ENCODE peak calls at places on chromosomes 16 and 17, in eight cellular contexts. C, G, K, J, A, E, D and I are unnamed samples.
A peak's percentile ranks its signal among the peaks of the same experiment; 100 is the strongest.

GRCh38 chr16:85720319-85720637 is 30.6 kb downstream of the C16orf74 start:
- DNase-seq in C (no peak), G (peak; percentile 41), K (no peak), J (no peak), A (no peak), E (no peak), D (no peak), I (no peak)

GRCh38 chr17:7838291-7839075 is 4.5 kb downstream of the KDM6B start:
- DNase-seq in C (no peak), G (peak; percentile 69), K (no peak), J (peak; percentile 66), A (peak; percentile 78), E (peak; percentile 79), D (peak; percentile 66), I (no peak)

GRCh38 chr16:7352114-7352513 is 19.5 kb downstream of the RBFOX1 start:
- DNase-seq in C (no peak), G (no peak), K (no peak), J (no peak), A (no peak), E (no peak), D (no peak), I (no peak)

GRCh38 chr17:42277342-42277712 is 1.1 kb upstream of the STAT5B start:
- DNase-seq in C (no peak), G (no peak), K (no peak), J (no peak), A (no peak), E (no peak), D (no peak), I (no peak)

GRCh38 chr17:61852857-61853256 is 10.5 kb downstream of the BRIP1 start:
- DNase-seq in C (no peak), G (no peak), K (no peak), J (no peak), A (no peak), E (no peak), D (no peak), I (no peak)

GRCh38 chr17:44604149-44605115 is 47.1 kb downstream of the FZD2 start:
- DNase-seq in C (no peak), G (no peak), K (no peak), J (no peak), A (no peak), E (no peak), D (no peak), I (no peak)

GRCh38 chr16:2472885-2473284 is 1.8 kb downstream of the NTN3 start:
- DNase-seq in C (no peak), G (no peak), K (no peak), J (no peak), A (no peak), E (no peak), D (no peak), I (no peak)

GRCh38 chr16:16042076-16042475 is 92.7 kb downstream of the ABCC1 start:
- DNase-seq in C (no peak), G (peak; percentile 56), K (peak; percentile 58), J (no peak), A (peak; percentile 88), E (no peak), D (no peak), I (peak; percentile 74)

GRCh38 chr16:58651965-58652348 is 22.3 kb upstream of the CNOT1 start:
- DNase-seq in C (no peak), G (no peak), K (no peak), J (no peak), A (peak; percentile 79), E (no peak), D (no peak), I (no peak)

GRCh38 chr16:30786936-30787612 is at the start of gene ZNF629:
- DNase-seq in C (no peak), G (peak; percentile 75), K (peak; percentile 75), J (peak; percentile 76), A (peak; percentile 57), E (no peak), D (peak; percentile 89), I (no peak)

GRCh38 chr16:30787613-30788378 is 791 bp upstream of the ZNF629 start:
- DNase-seq in C (no peak), G (no peak), K (no peak), J (no peak), A (no peak), E (no peak), D (no peak), I (no peak)

GRCh38 chr16:30785126-30786106 is 1.6 kb downstream of the ZNF629 start:
- DNase-seq in C (no peak), G (no peak), K (no peak), J (no peak), A (no peak), E (no peak), D (no peak), I (no peak)

GRCh38 chr16:30784215-30784614 is 2.8 kb downstream of the ZNF629 start:
- DNase-seq in C (no peak), G (no peak), K (no peak), J (no peak), A (no peak), E (no peak), D (no peak), I (no peak)

DNA sequence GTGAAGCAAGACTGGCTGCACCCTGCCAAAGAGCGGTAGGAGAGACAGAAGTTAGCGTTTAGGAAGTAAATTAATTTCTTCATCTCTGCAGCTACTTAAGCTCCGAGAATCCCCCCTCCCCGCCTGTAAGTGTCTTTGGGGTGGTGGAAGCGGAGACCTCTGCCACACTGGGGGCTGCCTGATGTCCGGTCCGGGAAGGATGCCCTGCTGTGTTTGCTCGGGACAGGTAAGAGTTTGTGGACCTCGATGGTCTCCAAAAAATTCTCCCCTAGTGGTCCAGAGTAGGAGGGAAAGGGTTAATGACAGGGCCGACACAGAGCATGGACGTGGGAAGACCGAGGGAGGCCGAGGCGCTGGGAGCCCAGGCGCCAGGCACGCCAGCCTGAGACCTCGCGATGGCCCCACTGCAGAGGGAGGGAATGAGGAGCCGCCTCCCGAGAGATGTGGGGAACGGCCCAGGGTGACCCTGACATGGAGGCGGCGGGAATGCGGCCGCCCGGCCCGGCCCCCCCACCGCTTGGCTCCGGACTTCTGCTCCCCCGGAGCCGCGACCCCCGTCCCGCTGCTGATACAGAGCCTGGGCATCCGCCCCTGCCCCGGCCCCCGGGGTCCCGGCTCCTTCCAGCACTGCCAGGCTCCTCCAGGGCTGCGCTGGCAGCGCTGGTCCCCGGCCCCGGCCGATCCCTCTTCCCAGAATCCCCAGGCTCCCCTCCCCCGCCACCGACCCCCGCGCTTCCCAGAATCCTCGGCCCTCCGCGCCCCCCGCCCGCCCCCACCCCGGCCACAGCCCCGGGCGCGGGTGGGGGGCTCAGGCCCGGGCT is 680 bp downstream of the ZNF629 start:
- DNase-seq in C (peak; percentile 85), G (peak; percentile 43), K (peak; percentile 64), J (no peak), A (peak; percentile 62), E (no peak), D (no peak), I (no peak)
- H3K27ac ChIP-seq in C (peak overlapping the region; percentile 73), G (peak overlapping the region; percentile 83), K (peak overlapping the region; percentile 86), J (peak overlapping the region; percentile 65), A (peak overlapping the region; percentile 63), E (peak overlapping the region; percentile 85), D (peak overlapping the region; percentile 89), I (peak overlapping the region; percentile 21)

GRCh38 chr17:36813357-36813756 is 123.9 kb upstream of the LHX1 start:
- DNase-seq in C (no peak), G (no peak), K (no peak), J (no peak), A (no peak), E (no peak), D (no peak), I (no peak)
- H3K27me3 ChIP-seq in C (peaks cover 94% of the 10 kb centered on the region), G (no peaks in the 10 kb centered on the region), K (peaks cover 67% of the 10 kb centered on the region), J (no peaks in the 10 kb centered on the region), A (peaks cover 70% of the 10 kb centered on the region), E (peaks cover 26% of the 10 kb centered on the region), D (peaks cover 38% of the 10 kb centered on the region), I (peaks cover 52% of the 10 kb centered on the region)

DNA sequence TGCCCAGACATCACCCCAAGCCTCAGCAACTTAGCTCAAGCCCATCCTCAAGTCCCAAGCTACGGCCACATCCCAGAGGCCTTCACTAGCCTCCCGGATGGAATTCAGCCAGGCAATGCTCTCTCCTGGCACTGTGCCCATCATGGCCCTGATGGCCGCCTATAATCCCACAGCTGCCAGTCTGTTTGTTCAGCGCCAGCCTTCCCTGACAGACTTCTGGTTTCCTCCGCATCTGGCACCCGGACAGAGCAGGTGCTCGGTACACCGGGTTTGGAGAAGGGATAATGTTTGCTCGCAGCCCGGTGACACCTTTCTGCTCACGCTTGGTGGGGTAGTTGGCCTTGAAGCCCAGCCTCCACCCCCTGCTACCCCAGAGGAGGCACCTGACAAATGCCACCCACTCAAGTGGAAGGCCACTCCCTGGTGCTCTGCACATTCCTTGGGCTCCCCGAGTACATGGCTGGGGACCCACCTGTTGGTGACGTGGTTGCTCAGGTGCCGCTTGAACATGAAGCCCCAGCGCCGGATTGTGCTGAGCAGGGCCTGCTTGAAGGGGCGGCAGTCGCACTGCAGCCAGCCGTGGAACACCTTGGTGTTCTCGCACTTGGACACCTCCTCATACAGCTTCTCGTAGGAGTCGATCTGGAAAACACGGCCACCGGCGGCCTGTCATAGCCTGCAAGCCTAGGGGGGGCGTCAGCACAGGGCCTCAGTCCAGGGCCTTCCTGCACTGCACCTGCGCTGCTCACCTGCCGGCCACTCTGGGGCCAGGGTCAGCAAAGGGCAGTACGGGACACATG is 47.1 kb downstream of the DNAH17 start:
- DNase-seq in C (peak; percentile 82), G (peak; percentile 77), K (peak; percentile 85), J (no peak), A (no peak), E (peak; percentile 59), D (no peak), I (no peak)
- H3K27ac ChIP-seq in C (no peak overlapping the region), G (no peak overlapping the region), K (peak overlapping the region; percentile 58), J (no peak overlapping the region), A (no peak overlapping the region), E (no peak overlapping the region), D (no peak overlapping the region), I (no peak overlapping the region)

GRCh38 chr17:79534851-79535727 is 75.8 kb downstream of the RBFOX3 start:
- DNase-seq in C (peak; percentile 58), G (no peak), K (peak; percentile 19), J (no peak), A (no peak), E (peak; percentile 66), D (no peak), I (no peak)

GRCh38 chr17:79535728-79536025 is 75.2 kb downstream of the RBFOX3 start:
- DNase-seq in C (no peak), G (no peak), K (peak; percentile 20), J (no peak), A (no peak), E (no peak), D (no peak), I (no peak)

GRCh38 chr17:79537061-79537460 is 73.8 kb downstream of the RBFOX3 start:
- DNase-seq in C (peak; percentile 41), G (no peak), K (peak; percentile 13), J (no peak), A (no peak), E (peak; percentile 23), D (no peak), I (no peak)

GRCh38 chr17:79537686-79538085 is 73.2 kb downstream of the RBFOX3 start:
- DNase-seq in C (peak; percentile 35), G (no peak), K (peak; percentile 27), J (no peak), A (no peak), E (peak; percentile 42), D (no peak), I (no peak)

DNA sequence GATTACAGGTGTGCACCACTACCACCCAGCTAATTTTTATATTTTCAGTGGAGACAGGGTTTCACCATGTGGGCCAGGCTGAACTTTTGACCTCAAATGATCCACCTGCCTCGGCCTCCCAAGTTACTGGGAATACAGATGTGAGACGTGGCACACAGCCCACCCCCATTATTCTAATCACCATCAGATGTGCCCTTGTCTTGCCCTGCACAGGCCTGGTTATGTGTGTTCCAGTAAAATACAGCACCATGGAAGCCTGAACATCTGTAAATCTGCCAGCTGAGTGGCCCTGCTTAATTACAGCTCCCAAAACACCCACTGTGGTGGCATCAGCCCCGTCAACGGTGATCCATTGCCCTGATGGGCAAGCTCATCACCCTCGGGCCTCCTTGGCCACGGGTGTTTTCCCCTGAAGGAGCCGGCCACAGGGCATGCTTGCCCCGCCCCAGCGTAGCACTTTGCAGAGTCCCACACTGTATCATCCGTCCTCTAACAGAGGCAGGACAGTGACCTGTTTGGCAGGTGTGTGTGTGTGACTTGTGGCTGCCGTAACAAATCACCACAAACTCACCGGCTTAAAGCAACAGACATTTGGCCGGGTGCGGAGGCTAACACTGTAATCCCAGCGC is 74.5 kb downstream of the RBFOX3 start:
- DNase-seq in C (peak; percentile 54), G (no peak), K (peak; percentile 28), J (no peak), A (no peak), E (peak; percentile 37), D (no peak), I (no peak)
- H3K27me3 ChIP-seq in C (peaks cover 40% of the 10 kb centered on the region), G (peaks cover 3% of the 10 kb centered on the region), K (peaks cover 12% of the 10 kb centered on the region), J (no peaks in the 10 kb centered on the region), A (no peaks in the 10 kb centered on the region), E (no peaks in the 10 kb centered on the region), D (no peaks in the 10 kb centered on the region), I (peaks cover 2% of the 10 kb centered on the region)